ENCODE peak calls at places on chromosomes 16 and 17, in four cellular contexts. One of them, this sample, is unnamed.
A peak's percentile ranks its signal among the peaks of the same experiment; 100 is the strongest.

GRCh38 chr16:3781421-3781820 is 64.1 kb upstream of the TRAP1 start:
- DNase-seq in NT2/D1: no peak
- DNase-seq in CD8-positive, alpha-beta T cell: no peak
- DNase-seq in CD8-positive, alpha-beta memory T cell: no peak
- DNase-seq in this sample: no peak

GRCh38 chr16:31184888-31185287 is 4.9 kb downstream of the FUS start:
- DNase-seq in NT2/D1: no peak
- DNase-seq in CD8-positive, alpha-beta T cell: no peak
- DNase-seq in CD8-positive, alpha-beta memory T cell: no peak
- DNase-seq in this sample: no peak

GRCh38 chr16:59341368-59341767 is 607.3 kb upstream of the GOT2 start:
- DNase-seq in NT2/D1: no peak
- DNase-seq in CD8-positive, alpha-beta T cell: no peak
- DNase-seq in CD8-positive, alpha-beta memory T cell: no peak
- DNase-seq in this sample: no peak

GRCh38 chr16:68778551-68779231 is 41.6 kb downstream of the CDH1 start:
- DNase-seq in NT2/D1: no peak
- DNase-seq in CD8-positive, alpha-beta T cell: no peak
- DNase-seq in CD8-positive, alpha-beta memory T cell: no peak
- DNase-seq in this sample: no peak

GRCh38 chr16:19307587-19308241 is 22.2 kb downstream of the CLEC19A start:
- DNase-seq in NT2/D1: no peak
- DNase-seq in CD8-positive, alpha-beta T cell: no peak
- DNase-seq in CD8-positive, alpha-beta memory T cell: no peak
- DNase-seq in this sample: peak; percentile 54

GRCh38 chr16:65540913-65541312 is 419.1 kb upstream of the CDH11 start:
- DNase-seq in NT2/D1: no peak
- DNase-seq in CD8-positive, alpha-beta T cell: no peak
- DNase-seq in CD8-positive, alpha-beta memory T cell: no peak
- DNase-seq in this sample: no peak

GRCh38 chr17:80637286-80637703 is 92.7 kb downstream of the RPTOR start:
- DNase-seq in NT2/D1: no peak
- DNase-seq in CD8-positive, alpha-beta T cell: no peak
- DNase-seq in CD8-positive, alpha-beta memory T cell: no peak
- DNase-seq in this sample: no peak

GRCh38 chr17:1110844-1111598 is 68.8 kb downstream of the ABR start:
- DNase-seq in NT2/D1: no peak
- DNase-seq in CD8-positive, alpha-beta T cell: no peak
- DNase-seq in CD8-positive, alpha-beta memory T cell: no peak
- DNase-seq in this sample: no peak

GRCh38 chr16:24731722-24732419 is 2.4 kb downstream of the TNRC6A start:
- DNase-seq in NT2/D1: no peak
- DNase-seq in CD8-positive, alpha-beta T cell: no peak
- DNase-seq in CD8-positive, alpha-beta memory T cell: no peak
- DNase-seq in this sample: no peak

GRCh38 chr16:63617990-63618763 is 1503.7 kb downstream of the CDH11 start:
- DNase-seq in NT2/D1: no peak
- DNase-seq in CD8-positive, alpha-beta T cell: no peak
- DNase-seq in CD8-positive, alpha-beta memory T cell: no peak
- DNase-seq in this sample: no peak

GRCh38 chr16:55501549-55502322 is 7.1 kb upstream of the LPCAT2 start:
- DNase-seq in NT2/D1: no peak
- DNase-seq in CD8-positive, alpha-beta T cell: no peak
- DNase-seq in CD8-positive, alpha-beta memory T cell: no peak
- DNase-seq in this sample: no peak

GRCh38 chr17:62668091-62668804 is 40.8 kb downstream of the MRC2 start:
- DNase-seq in NT2/D1: no peak
- DNase-seq in CD8-positive, alpha-beta T cell: no peak
- DNase-seq in CD8-positive, alpha-beta memory T cell: no peak
- DNase-seq in this sample: no peak

GRCh38 chr17:57699751-57700186 is 45.3 kb downstream of the CCDC182 start:
- DNase-seq in NT2/D1: no peak
- DNase-seq in CD8-positive, alpha-beta T cell: no peak
- DNase-seq in CD8-positive, alpha-beta memory T cell: no peak
- DNase-seq in this sample: no peak

GRCh38 chr17:10797848-10798328 is 6.0 kb downstream of the TMEM238L start:
- DNase-seq in NT2/D1: no peak
- DNase-seq in CD8-positive, alpha-beta T cell: no peak
- DNase-seq in CD8-positive, alpha-beta memory T cell: no peak
- DNase-seq in this sample: no peak

GRCh38 chr17:31260151-31260550 is 36.9 kb downstream of the OMG start:
- DNase-seq in NT2/D1: no peak
- DNase-seq in CD8-positive, alpha-beta T cell: no peak
- DNase-seq in CD8-positive, alpha-beta memory T cell: no peak
- DNase-seq in this sample: no peak

GRCh38 chr17:33596904-33597303 is 303.8 kb upstream of the ASIC2 start:
- DNase-seq in NT2/D1: no peak
- DNase-seq in CD8-positive, alpha-beta T cell: no peak
- DNase-seq in CD8-positive, alpha-beta memory T cell: no peak
- DNase-seq in this sample: no peak

GRCh38 chr17:60039096-60039495 is 39.6 kb downstream of the HEATR6 start:
- DNase-seq in NT2/D1: no peak
- DNase-seq in CD8-positive, alpha-beta T cell: no peak
- DNase-seq in CD8-positive, alpha-beta memory T cell: no peak
- DNase-seq in this sample: no peak

GRCh38 chr16:1167276-1168107 is 14.6 kb downstream of the CACNA1H start:
- DNase-seq in NT2/D1: no peak
- DNase-seq in CD8-positive, alpha-beta T cell: no peak
- DNase-seq in CD8-positive, alpha-beta memory T cell: no peak
- DNase-seq in this sample: peak; percentile 76

GRCh38 chr17:38464251-38464722 is 36.0 kb downstream of the ARHGAP23 start:
- DNase-seq in NT2/D1: no peak
- DNase-seq in CD8-positive, alpha-beta T cell: no peak
- DNase-seq in CD8-positive, alpha-beta memory T cell: no peak
- DNase-seq in this sample: no peak

GRCh38 chr16:3045758-3046505 is 429 bp upstream of the MMP25 start:
- DNase-seq in NT2/D1: no peak
- DNase-seq in CD8-positive, alpha-beta T cell: no peak
- DNase-seq in CD8-positive, alpha-beta memory T cell: no peak
- DNase-seq in this sample: no peak

GRCh38 chr16:76985362-76985761 is 205.6 kb upstream of the MON1B start:
- DNase-seq in NT2/D1: no peak
- DNase-seq in CD8-positive, alpha-beta T cell: no peak
- DNase-seq in CD8-positive, alpha-beta memory T cell: no peak
- DNase-seq in this sample: no peak

GRCh38 chr17:17985555-17985954 is 12.9 kb downstream of the DRC3 start:
- DNase-seq in NT2/D1: no peak
- DNase-seq in CD8-positive, alpha-beta T cell: no peak
- DNase-seq in CD8-positive, alpha-beta memory T cell: no peak
- DNase-seq in this sample: no peak

GRCh38 chr17:56478836-56479447 is 114.6 kb upstream of the NOG start:
- DNase-seq in NT2/D1: peak; percentile 16
- DNase-seq in CD8-positive, alpha-beta T cell: no peak
- DNase-seq in CD8-positive, alpha-beta memory T cell: no peak
- DNase-seq in this sample: peak; percentile 8

GRCh38 chr17:80385046-80385445 is 29.9 kb upstream of the ENDOV start:
- DNase-seq in NT2/D1: no peak
- DNase-seq in CD8-positive, alpha-beta T cell: no peak
- DNase-seq in CD8-positive, alpha-beta memory T cell: no peak
- DNase-seq in this sample: no peak

GRCh38 chr17:4540224-4541040 is 14.8 kb downstream of the MYBBP1A start:
- DNase-seq in NT2/D1: no peak
- DNase-seq in CD8-positive, alpha-beta T cell: no peak
- DNase-seq in CD8-positive, alpha-beta memory T cell: no peak
- DNase-seq in this sample: no peak

GRCh38 chr16:78961464-78961863 is 639.1 kb downstream of the MAF start:
- DNase-seq in NT2/D1: no peak
- DNase-seq in CD8-positive, alpha-beta T cell: no peak
- DNase-seq in CD8-positive, alpha-beta memory T cell: no peak
- DNase-seq in this sample: no peak

GRCh38 chr17:2295575-2295974 is 8.0 kb downstream of the SMG6 start:
- DNase-seq in NT2/D1: no peak
- DNase-seq in CD8-positive, alpha-beta T cell: no peak
- DNase-seq in CD8-positive, alpha-beta memory T cell: no peak
- DNase-seq in this sample: no peak

GRCh38 chr17:1473170-1473569 is 17.1 kb upstream of the CRK start:
- DNase-seq in NT2/D1: no peak
- DNase-seq in CD8-positive, alpha-beta T cell: no peak
- DNase-seq in CD8-positive, alpha-beta memory T cell: no peak
- DNase-seq in this sample: no peak

GRCh38 chr17:56870163-56870651 is 36.3 kb downstream of the DGKE start:
- DNase-seq in NT2/D1: no peak
- DNase-seq in CD8-positive, alpha-beta T cell: no peak
- DNase-seq in CD8-positive, alpha-beta memory T cell: no peak
- DNase-seq in this sample: no peak

GRCh38 chr16:88939814-88940195 is 37.2 kb downstream of the CBFA2T3 start:
- DNase-seq in NT2/D1: no peak
- DNase-seq in CD8-positive, alpha-beta T cell: no peak
- DNase-seq in CD8-positive, alpha-beta memory T cell: no peak
- DNase-seq in this sample: no peak

GRCh38 chr17:45146166-45146565 is 2.1 kb upstream of the HEXIM1 start:
- DNase-seq in NT2/D1: no peak
- DNase-seq in CD8-positive, alpha-beta T cell: no peak
- DNase-seq in CD8-positive, alpha-beta memory T cell: no peak
- DNase-seq in this sample: no peak

GRCh38 chr16:71357681-71358080 is 842 bp upstream of the CALB2 start:
- DNase-seq in NT2/D1: no peak
- DNase-seq in CD8-positive, alpha-beta T cell: no peak
- DNase-seq in CD8-positive, alpha-beta memory T cell: no peak
- DNase-seq in this sample: no peak

GRCh38 chr17:65145743-65146142 is 8.6 kb downstream of the RGS9 start:
- DNase-seq in NT2/D1: no peak
- DNase-seq in CD8-positive, alpha-beta T cell: no peak
- DNase-seq in CD8-positive, alpha-beta memory T cell: no peak
- DNase-seq in this sample: no peak
- H3K4me1 ChIP-seq in NT2/D1: peaks cover 5% of the 10 kb centered on the region
- H3K4me1 ChIP-seq in CD8-positive, alpha-beta T cell: no peaks in the 10 kb centered on the region
- H3K4me1 ChIP-seq in CD8-positive, alpha-beta memory T cell: no peaks in the 10 kb centered on the region
- H3K4me1 ChIP-seq in this sample: peaks cover 8% of the 10 kb centered on the region

DNA sequence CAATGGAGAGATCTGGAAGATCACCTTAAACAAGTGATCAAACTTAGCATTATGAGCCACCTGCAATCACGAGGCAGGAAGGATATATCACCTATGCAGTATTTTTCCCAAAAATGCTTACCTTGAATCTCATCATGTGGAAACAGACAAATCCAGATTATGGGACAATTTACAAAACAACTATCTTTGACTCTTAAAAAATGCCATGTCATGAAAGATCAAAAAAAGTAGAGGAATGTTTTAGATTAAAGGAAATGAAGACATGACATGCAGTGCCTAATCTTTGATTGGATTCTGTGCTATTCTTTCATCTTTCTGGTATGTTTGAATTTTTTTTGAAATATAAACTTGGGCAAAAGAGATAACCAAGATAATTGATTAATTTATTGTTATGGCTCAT is 95.9 kb downstream of the KPNA2 start:
- DNase-seq in NT2/D1: no peak
- DNase-seq in CD8-positive, alpha-beta T cell: no peak
- DNase-seq in CD8-positive, alpha-beta memory T cell: no peak
- DNase-seq in this sample: no peak
- H3K4me1 ChIP-seq in NT2/D1: peaks cover 9% of the 10 kb centered on the region
- H3K4me1 ChIP-seq in CD8-positive, alpha-beta T cell: no peaks in the 10 kb centered on the region
- H3K4me1 ChIP-seq in CD8-positive, alpha-beta memory T cell: no peaks in the 10 kb centered on the region
- H3K4me1 ChIP-seq in this sample: no peaks in the 10 kb centered on the region

GRCh38 chr16:10579965-10580918 is at the start of gene EMP2:
- DNase-seq in NT2/D1: peak; percentile 64
- DNase-seq in CD8-positive, alpha-beta T cell: no peak
- DNase-seq in CD8-positive, alpha-beta memory T cell: no peak
- DNase-seq in this sample: peak; percentile 75
- H3K4me1 ChIP-seq in NT2/D1: peaks cover 28% of the 10 kb centered on the region
- H3K4me1 ChIP-seq in CD8-positive, alpha-beta T cell: no peaks in the 10 kb centered on the region
- H3K4me1 ChIP-seq in CD8-positive, alpha-beta memory T cell: no peaks in the 10 kb centered on the region
- H3K4me1 ChIP-seq in this sample: peaks cover 21% of the 10 kb centered on the region

DNA sequence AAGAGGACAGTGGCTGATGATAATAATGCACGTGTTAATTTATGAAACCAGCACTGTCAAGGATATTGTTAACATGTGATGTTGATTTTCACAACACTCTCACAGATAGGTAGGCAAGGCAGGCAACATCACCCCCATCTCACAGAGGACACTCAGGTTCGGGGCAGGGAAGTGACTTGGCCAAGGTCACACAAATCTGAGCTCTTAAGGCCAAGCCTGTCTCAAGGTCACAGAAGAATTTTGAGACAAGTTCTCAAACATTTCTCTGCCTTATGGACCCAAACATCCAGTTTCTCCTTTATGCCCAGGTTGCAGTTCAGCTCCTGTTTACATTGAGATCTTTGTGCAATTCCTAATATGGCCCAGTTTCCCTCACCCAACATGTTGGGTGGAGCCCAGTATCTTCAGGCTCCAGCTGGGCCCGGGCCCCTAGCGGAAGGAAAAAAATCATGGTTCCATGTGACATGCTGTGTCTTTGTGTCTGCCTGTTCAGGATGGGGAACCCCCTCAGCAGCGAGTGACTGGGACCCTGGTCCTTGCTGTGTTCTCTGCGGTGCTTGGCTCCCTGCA is 1.3 kb downstream of the SLC2A4 start:
- DNase-seq in NT2/D1: no peak
- DNase-seq in CD8-positive, alpha-beta T cell: no peak
- DNase-seq in CD8-positive, alpha-beta memory T cell: no peak
- DNase-seq in this sample: no peak
- H3K4me1 ChIP-seq in NT2/D1: no peaks in the 10 kb centered on the region
- H3K4me1 ChIP-seq in CD8-positive, alpha-beta T cell: peaks cover 25% of the 10 kb centered on the region
- H3K4me1 ChIP-seq in CD8-positive, alpha-beta memory T cell: peaks cover 20% of the 10 kb centered on the region
- H3K4me1 ChIP-seq in this sample: peaks cover 16% of the 10 kb centered on the region

GRCh38 chr16:53852678-53853077 is 148.7 kb downstream of the FTO start:
- DNase-seq in NT2/D1: no peak
- DNase-seq in CD8-positive, alpha-beta T cell: no peak
- DNase-seq in CD8-positive, alpha-beta memory T cell: no peak
- DNase-seq in this sample: no peak

GRCh38 chr16:53848950-53849349 is 145.0 kb downstream of the FTO start:
- DNase-seq in NT2/D1: no peak
- DNase-seq in CD8-positive, alpha-beta T cell: no peak
- DNase-seq in CD8-positive, alpha-beta memory T cell: no peak
- DNase-seq in this sample: no peak

GRCh38 chr16:53849994-53850393 is 146.0 kb downstream of the FTO start:
- DNase-seq in NT2/D1: no peak
- DNase-seq in CD8-positive, alpha-beta T cell: no peak
- DNase-seq in CD8-positive, alpha-beta memory T cell: no peak
- DNase-seq in this sample: no peak

GRCh38 chr16:53848277-53848942 is 144.5 kb downstream of the FTO start:
- DNase-seq in NT2/D1: no peak
- DNase-seq in CD8-positive, alpha-beta T cell: no peak
- DNase-seq in CD8-positive, alpha-beta memory T cell: no peak
- DNase-seq in this sample: no peak

GRCh38 chr16:53849585-53849984 is 145.6 kb downstream of the FTO start:
- DNase-seq in NT2/D1: no peak
- DNase-seq in CD8-positive, alpha-beta T cell: no peak
- DNase-seq in CD8-positive, alpha-beta memory T cell: no peak
- DNase-seq in this sample: no peak
- H3K4me1 ChIP-seq in NT2/D1: no peaks in the 10 kb centered on the region
- H3K4me1 ChIP-seq in CD8-positive, alpha-beta T cell: no peaks in the 10 kb centered on the region
- H3K4me1 ChIP-seq in CD8-positive, alpha-beta memory T cell: no peaks in the 10 kb centered on the region
- H3K4me1 ChIP-seq in this sample: no peaks in the 10 kb centered on the region

This sample was measured in neuronal stem cell.